ENCODE peak calls at places on chromosomes 16 and 17, in four cellular contexts. Y is sigmoid colon, K is uterus, E is HCT116. S is an unnamed sample.

GRCh38 chr16:85912271-85912974 is 13.5 kb downstream of the IRF8 start:
- DNase-seq in E (no peak), Y (peak), K (peak), S (no peak)

GRCh38 chr17:50679008-50679544 is 28.6 kb downstream of the ANKRD40 start:
- DNase-seq in Y (no peak), E (no peak), K (no peak), S (no peak)

GRCh38 chr17:68863091-68863652 is 92.0 kb downstream of the ABCA8 start:
- DNase-seq in Y (no peak), E (no peak), K (no peak), S (no peak)

GRCh38 chr17:12664894-12665262 is 812 bp upstream of the MYOCD start:
- DNase-seq in K (no peak), E (no peak), Y (no peak), S (no peak)

GRCh38 chr16:4059969-4060368 is 56.3 kb downstream of the ADCY9 start:
- DNase-seq in E (no peak), Y (peak), K (no peak), S (no peak)

GRCh38 chr16:61366006-61366405 is 670.2 kb downstream of the CDH8 start:
- DNase-seq in E (no peak), K (no peak), Y (no peak), S (no peak)

GRCh38 chr17:3879181-3879580 is 13.7 kb downstream of the CAMKK1 start:
- DNase-seq in K (no peak), E (no peak), Y (no peak), S (no peak)

GRCh38 chr16:55323637-55324490 is at the start of gene IRX6:
- DNase-seq in E (no peak), Y (no peak), K (no peak), S (no peak)

GRCh38 chr17:51372345-51373004 is 112.1 kb downstream of the UTP18 start:
- DNase-seq in K (no peak), E (peak), Y (no peak), S (no peak)

GRCh38 chr17:40121886-40122465 is at the start of gene MSL1:
- DNase-seq in K (peak), Y (peak), E (no peak), S (no peak)

GRCh38 chr16:86639354-86639753 is 61.0 kb downstream of the FOXL1 start:
- DNase-seq in K (no peak), E (no peak), Y (no peak), S (no peak)

GRCh38 chr16:58500329-58501241 is 642 bp downstream of the NDRG4 start:
- DNase-seq in Y (peak), E (no peak), K (no peak), S (no peak)

GRCh38 chr16:11066231-11066870 is 122.0 kb downstream of the CLEC16A start:
- DNase-seq in K (no peak), Y (peak), E (no peak), S (no peak)

GRCh38 chr17:73189417-73190099 is 3.3 kb upstream of the COG1 start:
- DNase-seq in K (no peak), Y (no peak), E (peak), S (no peak)

GRCh38 chr17:9230346-9230745 is 209.0 kb downstream of the NTN1 start:
- DNase-seq in Y (no peak), K (no peak), E (no peak), S (no peak)

GRCh38 chr17:78854508-78854907 is 13.9 kb upstream of the USP36 start:
- DNase-seq in K (no peak), E (no peak), Y (no peak), S (no peak)

GRCh38 chr17:4950075-4950756 is 703 bp upstream of the ENO3 start:
- DNase-seq in Y (peak), E (no peak), K (peak), S (no peak)

GRCh38 chr16:53773150-53773846 is 69.3 kb downstream of the FTO start:
- DNase-seq in Y (no peak), E (no peak), K (peak), S (peak)

GRCh38 chr17:33369149-33369548 is 76.1 kb upstream of the ASIC2 start:
- DNase-seq in K (no peak), E (no peak), Y (no peak), S (no peak)

GRCh38 chr17:18025596-18026407 is 13.2 kb downstream of the ATPAF2 start:
- DNase-seq in E (no peak), K (no peak), Y (peak), S (no peak)

GRCh38 chr16:66483689-66484452 is 56.8 kb downstream of the BEAN1 start:
- DNase-seq in Y (peak), E (peak), K (peak), S (peak)

GRCh38 chr16:49482690-49483089 is 109.1 kb downstream of the C16orf78 start:
- DNase-seq in K (no peak), E (no peak), Y (peak), S (no peak)

GRCh38 chr17:7673239-7673638 is 14.1 kb downstream of the TP53 start:
- DNase-seq in Y (no peak), K (no peak), E (no peak), S (no peak)
- TF ChIP-seq CTCF in Y (no peak), K (no peak), E (peak), S (peak)

GRCh38 chr16:2874584-2875362 is 8.2 kb upstream of the FLYWCH2 start:
- DNase-seq in E (peak), Y (peak), K (peak), S (peak)
- H3K4me3 ChIP-seq in E (peak), Y (no peak), K (no peak), S (no peak)

DNA sequence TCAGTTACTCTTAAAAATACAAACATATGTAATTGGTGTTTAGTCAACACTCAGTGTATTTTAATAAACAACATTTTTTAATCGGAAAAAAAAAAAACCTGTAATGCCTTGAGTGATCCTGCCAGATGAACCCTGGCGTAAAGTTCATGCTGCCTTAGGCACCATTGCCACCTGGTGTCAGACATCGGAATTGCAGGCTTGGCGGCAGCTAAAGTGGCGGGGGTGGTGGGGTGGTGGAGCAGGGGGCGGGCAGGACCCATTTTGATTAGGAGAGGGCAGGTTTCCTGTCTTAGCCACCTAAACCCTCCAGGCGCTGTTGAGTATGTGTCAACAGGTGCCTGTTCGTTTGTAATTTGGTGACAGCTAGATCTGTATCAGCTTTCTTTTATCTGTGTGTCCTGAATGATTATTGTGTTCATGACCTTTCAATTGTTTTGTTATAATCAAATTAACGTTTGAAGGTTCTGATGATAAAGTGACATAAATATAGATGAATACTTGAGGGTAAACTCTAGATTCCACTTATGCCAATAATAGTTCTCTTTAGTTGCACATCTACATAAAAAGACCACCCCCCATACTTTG is 588.7 kb downstream of the CDH13 start:
- DNase-seq in K (no peak), Y (no peak), E (peak), S (peak)
- TF ChIP-seq CTCF in K (peak), Y (peak), E (peak), S (peak)

DNA sequence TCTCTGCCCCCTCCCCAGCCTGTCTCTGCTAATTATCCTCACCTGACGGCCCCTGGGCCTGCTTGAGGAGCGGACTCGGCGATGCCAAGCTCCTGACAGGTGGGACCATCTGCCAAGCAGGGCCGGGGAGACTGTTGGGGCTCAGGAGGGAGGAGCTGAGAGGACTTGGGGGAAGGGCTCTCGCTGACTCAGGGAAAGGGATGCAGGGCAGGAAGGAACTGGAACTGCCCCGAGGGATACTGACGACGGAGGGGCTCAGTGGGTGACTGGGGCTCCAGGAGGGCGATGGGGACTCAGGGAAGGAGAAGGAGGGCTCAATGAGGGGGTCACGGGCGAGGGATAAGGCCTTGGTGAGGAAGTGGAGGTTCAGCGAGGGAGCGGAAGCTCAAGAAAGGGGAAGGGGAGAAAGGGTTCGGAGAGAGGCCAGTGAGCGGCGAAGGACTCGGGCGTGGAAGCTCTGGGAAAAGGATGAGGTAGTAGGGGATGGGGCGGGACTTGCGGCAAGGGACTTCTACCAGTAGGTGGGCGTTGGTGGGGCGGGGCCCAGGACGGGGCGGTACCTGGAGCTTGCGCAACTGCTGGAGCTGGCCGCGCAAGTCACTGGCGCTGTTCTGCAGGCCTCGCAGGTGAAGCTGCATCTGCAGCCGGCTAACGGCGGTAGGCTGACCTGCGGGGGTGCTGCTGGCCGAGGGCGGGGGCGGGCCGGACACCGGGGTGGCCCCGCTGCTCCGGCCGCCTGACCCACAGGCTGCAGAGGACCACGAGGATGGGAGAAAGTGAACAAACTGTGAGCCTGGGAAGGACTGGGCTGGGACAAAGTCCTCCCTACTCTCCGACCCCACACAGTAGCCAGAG is 46.5 kb downstream of the SRCIN1 start:
- DNase-seq in E (peak), K (peak), Y (peak), S (no peak)
- H3K4me3 ChIP-seq in E (peak), K (peak), Y (peak), S (peak)

DNA sequence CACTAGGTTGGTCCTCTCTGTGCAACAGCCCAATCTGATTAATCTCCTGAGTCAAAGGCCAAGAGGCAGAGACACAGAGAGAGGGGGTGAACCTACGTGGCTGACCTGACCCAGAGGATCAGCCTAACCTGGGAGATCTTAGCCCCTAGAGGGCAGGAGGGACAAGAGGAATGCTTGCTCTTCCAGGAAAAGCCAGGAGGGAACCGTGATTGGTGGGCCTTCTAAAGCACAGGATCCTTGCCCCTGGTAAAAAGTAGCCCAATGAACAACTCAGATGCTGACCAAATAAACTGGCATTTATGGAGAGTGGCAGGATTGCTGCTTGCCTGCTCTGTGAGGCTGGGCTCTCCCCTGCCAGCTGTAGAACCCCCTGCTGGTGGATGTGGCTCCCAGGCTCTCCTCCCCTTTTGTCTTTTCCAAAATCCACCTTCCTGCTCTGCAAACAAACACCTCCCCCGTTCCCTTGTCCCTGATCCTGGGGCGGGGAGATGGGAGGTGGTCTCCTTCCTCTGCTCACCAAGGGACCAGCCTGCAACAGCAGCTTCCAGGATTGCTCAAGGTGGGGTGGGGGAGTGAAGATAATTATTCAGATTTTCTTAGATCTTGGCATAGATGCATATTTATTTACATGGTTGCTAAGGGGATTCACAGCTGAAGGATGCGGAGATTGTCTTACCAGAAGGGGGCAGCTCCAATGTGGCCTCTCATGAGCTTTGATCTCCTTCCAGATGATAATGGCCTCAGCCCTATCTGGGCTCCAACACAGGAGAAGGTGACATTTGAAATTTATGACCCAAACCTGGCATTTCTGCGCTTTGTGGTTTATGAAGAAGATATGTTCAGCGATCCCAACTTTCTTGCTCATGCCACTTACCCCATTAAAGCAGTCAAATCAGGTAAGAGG is 71.9 kb downstream of the SDR42E1 start:
- DNase-seq in K (no peak), E (no peak), Y (no peak), S (no peak)
- TF ChIP-seq CTCF in K (no peak), E (peak), Y (no peak), S (no peak)

DNA sequence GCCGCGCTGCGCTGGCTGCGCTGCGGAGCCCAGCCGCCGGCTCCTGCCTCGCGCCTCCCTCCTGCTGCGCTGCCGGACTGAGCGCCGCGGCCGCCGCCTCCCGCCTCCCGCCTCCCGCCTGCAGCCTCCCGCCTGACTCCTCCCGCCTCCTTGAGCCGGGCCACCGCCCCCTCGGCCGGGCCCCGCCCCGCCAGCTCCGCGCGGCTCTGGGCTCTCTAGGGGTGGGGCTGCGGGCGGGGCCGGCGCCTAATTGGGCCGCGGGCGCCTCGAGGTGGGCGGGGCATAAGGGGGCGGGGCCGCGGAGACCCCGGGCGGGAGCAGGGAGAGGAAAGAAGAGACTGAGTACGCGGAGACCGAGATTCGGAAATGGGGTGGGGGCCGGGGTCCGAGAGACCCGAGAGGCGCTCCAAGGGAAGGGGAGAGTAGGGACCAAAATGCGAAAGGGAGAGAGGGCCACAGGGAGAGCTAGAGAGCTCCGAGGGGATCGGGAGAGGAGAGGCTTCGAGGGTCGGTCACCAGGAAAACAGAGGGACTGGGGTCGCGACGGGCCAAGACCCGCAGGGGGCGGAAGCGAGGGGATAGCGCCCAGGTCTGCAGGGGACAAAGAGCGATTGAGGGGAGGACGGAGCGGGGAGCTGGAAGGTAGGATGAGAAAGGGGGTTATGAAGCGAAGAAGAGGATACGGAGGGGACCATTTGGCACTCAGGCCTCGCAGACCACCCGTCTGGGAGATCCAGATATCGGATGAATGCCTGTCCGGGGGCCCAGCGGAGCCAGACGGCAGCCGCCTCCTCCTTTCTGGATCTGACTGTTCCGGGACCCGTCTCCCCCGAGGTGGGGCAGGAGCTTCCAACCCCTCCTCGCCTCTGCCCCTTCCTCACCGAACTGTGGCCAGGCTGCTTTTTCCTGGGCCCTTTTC is at the start of gene C1QL1:
- DNase-seq in E (peak), Y (peak), K (peak), S (no peak)
- H3K4me3 ChIP-seq in E (peak), Y (peak), K (peak), S (peak)

GRCh38 chr16:88759245-88759975 is 25.6 kb downstream of the PIEZO1 start:
- DNase-seq in Y (peak), K (peak), E (no peak), S (no peak)
- TF ChIP-seq CTCF in Y (peak), K (no peak), E (no peak), S (no peak)

S was measured in HFF-Myc.